ENCODE peak calls at places on chromosomes 11 and 22, in six cellular contexts. One of them, this sample, is unnamed.

GRCh38 chr22:44180706-44181032 is at the start of gene PARVG:
- DNase-seq in breast epithelium: no peak
- DNase-seq in stromal cell of bone marrow: no peak
- DNase-seq in H4: no peak
- DNase-seq in amniotic epithelial cell: no peak
- DNase-seq in amniotic stem cell: no peak
- DNase-seq in this sample: no peak

GRCh38 chr11:72641900-72642814 is 32.1 kb downstream of the PDE2A start:
- DNase-seq in stromal cell of bone marrow: no peak
- DNase-seq in amniotic stem cell: no peak
- DNase-seq in breast epithelium: no peak
- DNase-seq in amniotic epithelial cell: no peak
- DNase-seq in H4: no peak
- DNase-seq in this sample: no peak

GRCh38 chr11:62842171-62842717 is 2.9 kb upstream of the WDR74 start:
- DNase-seq in H4: no peak
- DNase-seq in amniotic epithelial cell: no peak
- DNase-seq in breast epithelium: peak
- DNase-seq in stromal cell of bone marrow: no peak
- DNase-seq in amniotic stem cell: no peak
- DNase-seq in this sample: no peak

GRCh38 chr11:8833568-8834275 is 77.3 kb upstream of the AKIP1 start:
- DNase-seq in stromal cell of bone marrow: no peak
- DNase-seq in H4: peak
- DNase-seq in breast epithelium: no peak
- DNase-seq in amniotic epithelial cell: peak
- DNase-seq in amniotic stem cell: no peak
- DNase-seq in this sample: no peak

GRCh38 chr22:38974170-38974825 is 7.8 kb upstream of the APOBEC3B start:
- DNase-seq in amniotic stem cell: no peak
- DNase-seq in stromal cell of bone marrow: no peak
- DNase-seq in H4: no peak
- DNase-seq in breast epithelium: no peak
- DNase-seq in amniotic epithelial cell: no peak
- DNase-seq in this sample: no peak

GRCh38 chr11:45671246-45672171 is 6.1 kb upstream of the CHST1 start:
- DNase-seq in stromal cell of bone marrow: no peak
- DNase-seq in breast epithelium: no peak
- DNase-seq in amniotic stem cell: no peak
- DNase-seq in amniotic epithelial cell: no peak
- DNase-seq in H4: no peak
- DNase-seq in this sample: no peak

GRCh38 chr22:46136539-46137217 is 13.6 kb upstream of the PPARA start:
- DNase-seq in amniotic epithelial cell: peak
- DNase-seq in breast epithelium: no peak
- DNase-seq in H4: no peak
- DNase-seq in stromal cell of bone marrow: no peak
- DNase-seq in amniotic stem cell: no peak
- DNase-seq in this sample: no peak

GRCh38 chr11:35373284-35373933 is 45.9 kb downstream of the SLC1A2 start:
- DNase-seq in stromal cell of bone marrow: no peak
- DNase-seq in H4: peak
- DNase-seq in amniotic stem cell: no peak
- DNase-seq in breast epithelium: no peak
- DNase-seq in amniotic epithelial cell: no peak
- DNase-seq in this sample: no peak

GRCh38 chr11:123351375-123351774 is 78.7 kb upstream of the GRAMD1B start:
- DNase-seq in breast epithelium: no peak
- DNase-seq in amniotic stem cell: no peak
- DNase-seq in amniotic epithelial cell: no peak
- DNase-seq in H4: no peak
- DNase-seq in stromal cell of bone marrow: no peak
- DNase-seq in this sample: no peak

GRCh38 chr11:60899977-60900376 is 6.4 kb downstream of the PRPF19 start:
- DNase-seq in breast epithelium: no peak
- DNase-seq in amniotic stem cell: no peak
- DNase-seq in stromal cell of bone marrow: no peak
- DNase-seq in amniotic epithelial cell: no peak
- DNase-seq in H4: no peak
- DNase-seq in this sample: no peak

GRCh38 chr11:30919389-30920172 is 333.4 kb upstream of the MPPED2 start:
- DNase-seq in stromal cell of bone marrow: peak
- DNase-seq in breast epithelium: no peak
- DNase-seq in amniotic stem cell: no peak
- DNase-seq in amniotic epithelial cell: peak
- DNase-seq in H4: no peak
- DNase-seq in this sample: no peak

GRCh38 chr11:112882494-112883381 is 78.5 kb upstream of the NCAM1 start:
- DNase-seq in breast epithelium: no peak
- DNase-seq in H4: no peak
- DNase-seq in amniotic stem cell: no peak
- DNase-seq in stromal cell of bone marrow: no peak
- DNase-seq in amniotic epithelial cell: peak
- DNase-seq in this sample: no peak

GRCh38 chr11:64069401-64070300 is 33.9 kb downstream of the FLRT1 start:
- DNase-seq in amniotic stem cell: no peak
- DNase-seq in H4: no peak
- DNase-seq in amniotic epithelial cell: no peak
- DNase-seq in breast epithelium: no peak
- DNase-seq in stromal cell of bone marrow: no peak
- DNase-seq in this sample: no peak

This sample was measured in fibroblast of the conjunctiva.